ENCODE peak calls at places on chromosomes 13 and 19, in nine cellular contexts. D, L, V, K, Z, S, M, H and E are unnamed samples.

GRCh38 chr19:42048992-42049391 is 21.0 kb downstream of the GRIK5 start:
- DNase-seq in K (no peak), Z (no peak), H (no peak), S (no peak), L (no peak), V (no peak), D (no peak), M (peak), E (peak)

GRCh38 chr13:97141564-97142005 is 80.5 kb upstream of the MBNL2 start:
- DNase-seq in K (peak), H (peak), M (peak), Z (peak), S (no peak), L (peak), D (peak), V (no peak), E (peak)

GRCh38 chr13:98301721-98302120 is 124.7 kb upstream of the RNF113B start:
- DNase-seq in Z (no peak), D (no peak), V (no peak), M (peak), K (no peak), S (no peak), L (no peak), H (no peak), E (peak)

GRCh38 chr19:5142725-5143097 is 173.8 kb downstream of the KDM4B start:
- DNase-seq in D (no peak), S (no peak), H (peak), L (no peak), M (no peak), Z (no peak), K (no peak), V (no peak), E (no peak)

GRCh38 chr19:4687396-4687795 is 17.3 kb upstream of the MYDGF start:
- DNase-seq in Z (no peak), D (no peak), L (no peak), S (no peak), V (no peak), H (no peak), M (no peak), K (no peak), E (no peak)

GRCh38 chr13:108878732-108879131 is 249.3 kb downstream of the MYO16 start:
- DNase-seq in V (no peak), H (no peak), L (no peak), M (no peak), Z (no peak), K (no peak), D (no peak), S (no peak), E (no peak)

GRCh38 chr13:110108348-110109139 is 198.4 kb downstream of the COL4A1 start:
- DNase-seq in D (peak), K (peak), V (no peak), S (peak), M (peak), H (peak), Z (no peak), L (peak), E (peak)

GRCh38 chr13:24308068-24308445 is 1.3 kb upstream of the C1QTNF9 start:
- DNase-seq in K (no peak), L (no peak), D (no peak), Z (no peak), M (no peak), S (no peak), H (peak), V (no peak), E (no peak)

GRCh38 chr19:12521996-12522395 is 29.3 kb downstream of the ZNF564 start:
- DNase-seq in H (peak), Z (no peak), V (no peak), M (no peak), D (no peak), L (no peak), K (no peak), S (no peak), E (no peak)

GRCh38 chr13:108176685-108177274 is 38.6 kb downstream of the LIG4 start:
- DNase-seq in D (peak), M (no peak), V (no peak), K (peak), H (peak), L (peak), Z (peak), S (no peak), E (no peak)

GRCh38 chr13:60226507-60226906 is 62.8 kb upstream of the DIAPH3 start:
- DNase-seq in Z (no peak), S (no peak), D (peak), M (peak), L (peak), H (peak), V (no peak), K (no peak), E (peak)

GRCh38 chr19:12364391-12365093 is 941 bp downstream of the ZNF442 start:
- DNase-seq in D (peak), S (no peak), Z (peak), L (peak), H (peak), V (no peak), K (peak), M (peak), E (peak)

GRCh38 chr13:98199480-98199879 is 22.4 kb upstream of the RNF113B start:
- DNase-seq in Z (no peak), M (no peak), V (no peak), K (no peak), H (peak), D (no peak), L (no peak), S (no peak), E (no peak)

GRCh38 chr13:97719759-97720158 is 233.7 kb upstream of the IPO5 start:
- DNase-seq in D (no peak), S (no peak), M (no peak), Z (no peak), V (no peak), L (no peak), H (no peak), K (no peak), E (no peak)

GRCh38 chr19:17496337-17496997 is 15.0 kb upstream of the PGLS start:
- DNase-seq in Z (peak), S (peak), M (peak), L (peak), K (peak), H (peak), V (no peak), D (peak), E (peak)

GRCh38 chr13:30727491-30728350 is 7.6 kb upstream of the ALOX5AP start:
- DNase-seq in K (no peak), D (peak), Z (no peak), M (no peak), V (no peak), H (no peak), S (no peak), L (no peak), E (no peak)

GRCh38 chr13:24539500-24540165 is 27.1 kb upstream of the PARP4 start:
- DNase-seq in S (no peak), Z (no peak), V (no peak), L (no peak), D (no peak), H (no peak), M (no peak), K (no peak), E (no peak)

GRCh38 chr19:18427080-18427751 is 8.0 kb downstream of the SSBP4 start:
- DNase-seq in L (no peak), S (no peak), M (no peak), V (no peak), H (no peak), K (no peak), D (peak), Z (no peak), E (no peak)

GRCh38 chr19:3466630-3467029 is 13.7 kb downstream of the SMIM24 start:
- DNase-seq in H (peak), L (no peak), S (peak), M (no peak), K (no peak), Z (no peak), D (no peak), V (no peak), E (no peak)

GRCh38 chr19:11091343-11092153 is 2.3 kb downstream of the LDLR start:
- DNase-seq in H (peak), S (peak), L (peak), V (no peak), M (peak), Z (no peak), K (no peak), D (peak), E (no peak)

GRCh38 chr19:3826163-3826562 is 40.0 kb upstream of the MATK start:
- DNase-seq in H (peak), L (no peak), Z (no peak), V (no peak), S (no peak), M (no peak), K (no peak), D (no peak), E (no peak)

GRCh38 chr19:48629297-48629598 is 7.9 kb downstream of the DBP start:
- DNase-seq in Z (no peak), M (no peak), D (no peak), H (no peak), L (no peak), V (no peak), K (no peak), S (no peak), E (no peak)